ENCODE peak calls at places on chromosomes 3 and 15, in ten cellular contexts. V is Daoy; E is AG10803; U is HS-27A; H is stimulated activated effector memory CD8-positive, alpha-beta T cell treated with anti-CD3 and anti-CD28 coated beads, Interleukin-12 subunit alpha, Interleukin-12 subunit beta, amount 100 ng/mL, for 72 hours; S is stimulated activated CD4-positive, alpha-beta T cell treated with anti-CD3 and anti-CD28 coated beads, Interleukin-4, amount 100 ng/mL, for 1 hour; B is endothelial cell of umbilical vein; W is AG20443; F is fibroblast of the aortic adventitia; X is chondrocyte. I is an unnamed sample.

GRCh38 chr3:157566596-157566995 is 63.4 kb upstream of the VEPH1 start:
- DNase-seq in V (no peak), E (no peak), U (no peak), H (no peak), S (no peak), B (no peak), W (no peak), F (no peak), X (no peak), I (no peak)

GRCh38 chr3:127431066-127431465 is 143.2 kb upstream of the PRR20G start:
- DNase-seq in V (no peak), E (no peak), U (no peak), H (no peak), S (no peak), B (no peak), W (no peak), F (no peak), X (no peak), I (no peak)

GRCh38 chr15:72685925-72686794 is at the start of the genes BBS4 and HIGD2B:
- DNase-seq in V (peak), E (peak), U (peak), H (peak), S (peak), B (peak), W (peak), F (peak), X (peak), I (peak)

GRCh38 chr15:70792171-70792573 is 28.8 kb upstream of the UACA start:
- DNase-seq in V (peak), E (peak), U (peak), H (no peak), S (no peak), B (peak), W (peak), F (peak), X (no peak), I (no peak)

GRCh38 chr3:173743111-173743510 is 345.6 kb downstream of the NLGN1 start:
- DNase-seq in V (no peak), E (no peak), U (no peak), H (no peak), S (no peak), B (peak), W (no peak), F (peak), X (no peak), I (no peak)

GRCh38 chr15:64461577-64462162 is 1.3 kb downstream of the ZNF609 start:
- DNase-seq in V (peak), E (peak), U (no peak), H (peak), S (peak), B (peak), W (peak), F (peak), X (no peak), I (no peak)

GRCh38 chr3:197354195-197355059 is 56.0 kb upstream of the DLG1 start:
- DNase-seq in V (no peak), E (peak), U (no peak), H (no peak), S (no peak), B (no peak), W (peak), F (peak), X (no peak), I (no peak)

GRCh38 chr15:79082363-79083070 is 8.1 kb downstream of the RASGRF1 start:
- DNase-seq in V (no peak), E (no peak), U (no peak), H (no peak), S (no peak), B (no peak), W (no peak), F (no peak), X (no peak), I (no peak)

GRCh38 chr3:9125278-9125951 is 124.0 kb downstream of the SRGAP3 start:
- DNase-seq in V (no peak), E (no peak), U (no peak), H (no peak), S (no peak), B (no peak), W (no peak), F (no peak), X (no peak), I (no peak)

GRCh38 chr3:101695779-101696372 is 9.4 kb upstream of the RPL24 start:
- DNase-seq in V (peak), E (peak), U (no peak), H (peak), S (no peak), B (peak), W (no peak), F (peak), X (no peak), I (no peak)

GRCh38 chr3:127419140-127419539 is 131.3 kb upstream of the PRR20G start:
- DNase-seq in V (no peak), E (no peak), U (no peak), H (peak), S (no peak), B (no peak), W (no peak), F (no peak), X (no peak), I (no peak)

GRCh38 chr15:45573961-45574629 is 13.1 kb upstream of the BLOC1S6 start:
- DNase-seq in V (peak), E (peak), U (no peak), H (peak), S (peak), B (no peak), W (no peak), F (peak), X (no peak), I (peak)

GRCh38 chr3:24963762-24964625 is 464.1 kb upstream of the RARB start:
- DNase-seq in V (peak), E (peak), U (no peak), H (no peak), S (no peak), B (peak), W (no peak), F (peak), X (no peak), I (no peak)

GRCh38 chr3:135352213-135352612 is 557.2 kb downstream of the EPHB1 start:
- DNase-seq in V (no peak), E (no peak), U (no peak), H (no peak), S (no peak), B (no peak), W (no peak), F (no peak), X (no peak), I (no peak)

GRCh38 chr3:35721628-35722027 is 82.3 kb downstream of the ARPP21 start:
- DNase-seq in V (peak), E (no peak), U (no peak), H (no peak), S (no peak), B (no peak), W (no peak), F (no peak), X (no peak), I (no peak)